ENCODE peak calls at places on chromosomes 11 and 22, in four cellular contexts. Z, G, D and L are unnamed samples.

GRCh38 chr11:71170619-71171018 is 81.8 kb downstream of the SHANK2 start:
- DNase-seq in G (peak; percentile 24), D (no peak), Z (no peak), L (no peak)

GRCh38 chr11:43238341-43238740 is 73.5 kb upstream of the API5 start:
- DNase-seq in G (no peak), D (no peak), Z (no peak), L (no peak)

GRCh38 chr11:117950320-117950719 is 21.1 kb upstream of the TMPRSS13 start:
- DNase-seq in D (no peak), G (peak; percentile 46), Z (no peak), L (no peak)

GRCh38 chr11:3021125-3021524 is 29.0 kb upstream of the NAP1L4 start:
- DNase-seq in Z (peak; percentile 16), G (peak; percentile 70), D (no peak), L (peak; percentile 68)

GRCh38 chr11:102223859-102224258 is 93.4 kb upstream of the BIRC3 start:
- DNase-seq in D (no peak), G (no peak), Z (peak; percentile 42), L (no peak)

GRCh38 chr11:66443602-66444001 is 5.0 kb upstream of the MRPL11 start:
- DNase-seq in G (no peak), D (no peak), Z (peak; percentile 92), L (no peak)

GRCh38 chr22:36352775-36353507 is 34.8 kb downstream of the MYH9 start:
- DNase-seq in G (no peak), D (no peak), Z (peak; percentile 95), L (no peak)

GRCh38 chr11:65301491-65302329 is 13.0 kb upstream of the CDC42EP2 start:
- DNase-seq in G (peak; percentile 72), D (no peak), Z (peak; percentile 50), L (peak; percentile 85)

GRCh38 chr11:8959546-8960166 is 4.6 kb downstream of the TMEM9B start:
- DNase-seq in Z (peak; percentile 86), G (peak; percentile 86), D (peak; percentile 31), L (peak; percentile 34)

GRCh38 chr11:65278351-65278750 is 16.6 kb downstream of the POLA2 start:
- DNase-seq in D (no peak), Z (no peak), G (peak; percentile 55), L (no peak)

GRCh38 chr22:17074648-17075002 is 10.2 kb upstream of the IL17RA start:
- DNase-seq in D (no peak), Z (peak; percentile 40), G (no peak), L (no peak)

GRCh38 chr11:98455500-98456186 is 565.1 kb upstream of the CNTN5 start:
- DNase-seq in D (peak; percentile 29), Z (no peak), G (peak; percentile 72), L (peak; percentile 69)

GRCh38 chr11:15629690-15630321 is 515.1 kb downstream of the INSC start:
- DNase-seq in D (no peak), G (peak; percentile 77), Z (no peak), L (peak; percentile 72)

DNA sequence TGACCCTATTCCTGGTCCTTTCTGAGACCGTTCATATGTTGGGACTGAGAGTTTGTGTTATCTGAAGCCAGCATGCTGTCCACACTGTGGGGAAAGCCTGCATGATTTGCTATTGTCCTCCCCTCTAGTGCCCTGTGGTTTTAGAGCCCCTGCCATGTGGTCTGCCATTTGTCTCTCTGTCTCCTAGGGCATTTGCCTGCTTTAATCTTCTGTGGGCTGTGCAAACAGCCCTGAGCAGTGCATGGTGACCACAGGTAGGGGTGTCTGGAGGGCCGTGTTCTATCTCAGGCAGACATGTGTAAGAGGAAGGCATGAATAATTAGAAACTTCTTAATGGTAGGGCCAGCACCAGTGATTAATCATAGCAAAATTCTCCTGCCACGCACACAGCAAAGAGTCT is 23.0 kb downstream of the AMPD3 start:
- DNase-seq in D (no peak), Z (no peak), G (peak; percentile 63), L (no peak)
- H3K79me1 ChIP-seq in D (no peaks in the 10 kb centered on the region), Z (peaks cover 69% of the 10 kb centered on the region), G (no peaks in the 10 kb centered on the region), L (no peaks in the 10 kb centered on the region)

GRCh38 chr11:72245232-72245816 is 1.3 kb upstream of the PHOX2A start:
- DNase-seq in G (no peak), Z (no peak), D (no peak), L (peak; percentile 26)
- H4K5ac ChIP-seq in G (no peak overlapping the region), Z (no peak overlapping the region), D (no peak overlapping the region), L (no peak overlapping the region)

DNA sequence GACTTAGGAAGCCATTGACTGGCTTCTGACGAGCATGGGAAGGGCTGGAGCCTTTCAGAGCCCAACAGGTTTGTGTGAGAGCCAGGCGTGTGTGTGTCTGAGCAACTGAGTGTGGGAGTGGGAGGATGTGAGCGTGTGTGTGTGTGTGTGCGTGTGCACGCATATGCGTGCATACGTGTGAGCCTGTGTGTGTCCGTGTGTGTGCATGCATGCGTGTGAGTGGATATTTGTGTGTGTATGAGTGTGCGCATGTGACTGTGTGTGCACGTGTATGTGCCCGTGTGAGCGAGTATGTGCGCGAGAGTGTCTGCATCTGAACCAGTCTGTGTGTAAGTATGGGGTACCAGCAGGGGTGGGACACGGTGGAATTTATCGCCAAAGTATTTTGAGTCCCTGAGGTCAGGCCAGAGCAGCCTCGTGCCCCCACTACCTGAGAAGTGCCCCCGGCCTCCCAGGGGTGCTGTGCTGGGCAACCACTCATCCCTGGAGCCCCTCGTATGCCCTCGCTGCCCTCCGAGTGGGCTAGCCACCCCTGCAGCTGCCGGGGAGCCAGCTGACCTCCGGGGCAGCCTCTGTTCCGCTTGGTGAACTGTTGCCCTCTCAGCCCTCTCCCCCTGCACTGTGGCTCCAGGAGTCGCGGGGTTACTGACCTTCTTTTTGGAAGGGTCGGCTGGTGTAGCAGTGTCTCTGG is 38.5 kb downstream of the LRP5 start:
- DNase-seq in Z (no peak), D (no peak), G (no peak), L (no peak)
- H3K79me1 ChIP-seq in Z (peaks cover 49% of the 10 kb centered on the region), D (peaks cover 11% of the 10 kb centered on the region), G (peaks cover 4% of the 10 kb centered on the region), L (no peaks in the 10 kb centered on the region)

DNA sequence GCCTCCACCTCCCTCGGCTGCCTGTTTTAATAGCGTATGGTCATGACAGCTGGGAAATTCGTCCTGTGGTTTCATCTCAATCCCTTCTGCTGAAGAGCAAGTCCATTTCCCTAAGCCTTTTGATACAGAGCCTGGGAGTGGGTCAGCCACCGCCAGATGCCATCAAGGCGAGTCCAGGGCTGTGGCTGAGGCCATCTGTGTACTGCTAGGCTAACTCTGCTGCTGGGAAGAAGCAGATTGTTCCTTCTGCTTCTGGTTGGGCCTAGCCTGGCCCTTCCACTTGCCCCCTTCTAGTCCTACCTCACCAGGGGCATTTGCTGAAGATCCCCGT is 26.8 kb downstream of the NECTIN1 start:
- DNase-seq in Z (peak; percentile 60), D (no peak), G (no peak), L (no peak)
- H4K5ac ChIP-seq in Z (no peak overlapping the region), D (no peak overlapping the region), G (no peak overlapping the region), L (no peak overlapping the region)

DNA sequence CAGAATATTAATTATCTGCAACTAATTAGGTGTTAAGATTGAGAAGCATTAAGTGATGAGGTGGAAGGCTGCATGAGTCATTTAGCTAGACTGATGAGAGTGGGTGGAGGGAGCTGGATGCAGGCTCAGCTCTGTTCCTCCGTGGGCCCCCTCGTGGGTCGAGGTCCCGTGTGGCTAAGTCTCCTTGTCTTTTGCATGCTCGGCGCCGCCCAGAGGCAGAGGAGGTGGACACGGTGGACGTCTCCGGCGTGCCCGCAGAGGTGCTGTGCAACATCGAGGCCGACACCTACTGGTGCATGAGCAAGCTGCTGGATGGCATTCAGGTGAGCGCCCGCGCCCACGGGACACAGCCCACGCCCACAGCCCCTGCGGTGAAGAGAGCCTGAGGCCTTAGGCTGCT is 211.6 kb downstream of the TBC1D22A start:
- DNase-seq in G (no peak), D (no peak), Z (no peak), L (no peak)
- H3K79me1 ChIP-seq in G (no peaks in the 10 kb centered on the region), D (no peaks in the 10 kb centered on the region), Z (peaks cover 24% of the 10 kb centered on the region), L (no peaks in the 10 kb centered on the region)

GRCh38 chr22:19843107-19843856 is 11.4 kb downstream of the GNB1L start:
- DNase-seq in G (no peak), Z (no peak), D (no peak), L (no peak)
- H4K5ac ChIP-seq in G (no peak overlapping the region), Z (no peak overlapping the region), D (no peak overlapping the region), L (no peak overlapping the region)

GRCh38 chr11:62140302-62141110 is 16.7 kb downstream of the INCENP start:
- DNase-seq in G (no peak), Z (no peak), D (no peak), L (peak; percentile 23)
- H3K79me1 ChIP-seq in G (peaks cover 11% of the 10 kb centered on the region), Z (peaks cover 31% of the 10 kb centered on the region), D (no peaks in the 10 kb centered on the region), L (peaks cover 3% of the 10 kb centered on the region)

GRCh38 chr11:68551223-68551622 is 90.7 kb downstream of the PPP6R3 start:
- DNase-seq in G (no peak), Z (no peak), D (no peak), L (no peak)
- H4K5ac ChIP-seq in G (no peak overlapping the region), Z (no peak overlapping the region), D (no peak overlapping the region), L (no peak overlapping the region)